ENCODE peak calls at places on chromosome 10, in four cellular contexts. M is neuronal stem cell, R is cardiac muscle cell, N is vagina. Q is an unnamed sample.

GRCh38 chr10:60186315-60187071 is 203.2 kb downstream of the ANK3 start:
- DNase-seq in M (no peak), R (no peak), N (no peak), Q (no peak)

GRCh38 chr10:121459765-121460453 is 138.3 kb downstream of the FGFR2 start:
- DNase-seq in M (no peak), R (no peak), N (no peak), Q (no peak)

GRCh38 chr10:87505366-87506113 is 847 bp downstream of the MINPP1 start:
- DNase-seq in M (peak; percentile 35), R (peak; percentile 72), N (no peak), Q (peak; percentile 82)

GRCh38 chr10:68566955-68567354 is 6.8 kb downstream of the TET1 start:
- DNase-seq in M (no peak), R (no peak), N (no peak), Q (no peak)

GRCh38 chr10:117927334-117927733 is 119.4 kb downstream of the RAB11FIP2 start:
- DNase-seq in M (no peak), R (no peak), N (no peak), Q (no peak)

GRCh38 chr10:96699613-96700012 is 20.7 kb downstream of the PIK3AP1 start:
- DNase-seq in M (no peak), R (no peak), N (no peak), Q (no peak)

GRCh38 chr10:119346063-119346835 is 138.9 kb downstream of the GRK5 start:
- DNase-seq in M (no peak), R (no peak), N (no peak), Q (peak; percentile 54)

GRCh38 chr10:126908225-126908624 is 3.0 kb downstream of the DOCK1 start:
- DNase-seq in M (no peak), R (no peak), N (no peak), Q (no peak)

GRCh38 chr10:6014241-6014761 is 37.0 kb upstream of the IL15RA start:
- DNase-seq in M (no peak), R (peak; percentile 51), N (no peak), Q (no peak)

DNA sequence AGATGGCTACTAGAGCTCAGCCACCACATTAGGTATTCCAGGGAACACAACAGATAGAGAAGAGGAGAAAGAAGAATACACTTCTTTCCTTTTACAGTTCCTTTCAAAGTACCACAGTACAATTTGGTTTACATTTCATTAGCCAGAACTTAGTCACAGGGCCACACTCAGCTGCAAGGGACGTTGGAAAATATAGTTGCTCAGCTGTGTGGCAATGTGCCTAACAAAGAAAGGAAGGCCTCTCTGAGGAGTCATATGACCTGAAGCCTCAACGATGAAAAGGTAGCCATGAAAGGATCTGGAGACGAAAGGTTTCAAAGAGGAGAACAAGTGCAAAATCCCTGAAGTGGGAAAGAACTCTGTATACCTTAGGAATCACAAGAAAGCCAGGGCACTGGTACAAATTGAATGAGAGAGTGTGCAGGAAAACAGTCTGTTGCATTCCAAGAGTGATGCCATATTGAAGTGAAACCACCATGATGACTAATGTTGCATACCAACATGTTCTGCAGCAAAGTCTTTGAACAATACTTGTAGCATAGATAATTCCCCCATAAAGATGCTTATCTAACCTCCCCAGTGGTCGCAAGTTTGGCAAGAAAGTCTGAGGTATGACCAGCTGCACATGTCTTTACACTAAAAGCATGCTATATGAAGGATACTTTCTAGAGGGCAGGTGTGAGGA is 278.9 kb downstream of the HPSE2 start:
- DNase-seq in M (no peak), R (no peak), N (no peak), Q (no peak)
- H3K4me1 ChIP-seq in M (no peaks in the 10 kb centered on the region), R (peaks cover 6% of the 10 kb centered on the region), N (peaks cover 16% of the 10 kb centered on the region), Q (no peaks in the 10 kb centered on the region)

DNA sequence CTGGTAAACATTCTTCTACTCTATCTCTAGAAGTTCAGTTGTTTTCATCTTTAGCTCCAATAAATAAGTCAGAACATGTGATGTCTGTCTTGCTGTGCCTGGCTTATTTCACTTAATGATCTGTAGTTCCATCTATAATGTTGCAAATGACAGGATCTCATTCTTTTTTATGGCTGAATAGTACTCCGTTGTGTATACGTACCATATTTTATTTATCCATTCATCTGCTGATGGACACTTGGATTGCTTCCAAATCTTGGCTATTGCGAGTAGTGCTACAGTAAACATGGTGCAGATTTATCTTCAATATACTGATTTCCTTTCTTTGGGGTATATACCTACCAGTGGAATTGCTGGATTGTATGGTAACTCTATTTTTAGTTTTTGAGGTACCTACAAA is 124.4 kb downstream of the ZNF33B start:
- DNase-seq in M (no peak), R (no peak), N (no peak), Q (no peak)
- H3K9me3 ChIP-seq in M (peaks cover 42% of the 10 kb centered on the region), R (no peaks in the 10 kb centered on the region), N (peaks cover 72% of the 10 kb centered on the region), Q (peaks cover 86% of the 10 kb centered on the region)

DNA sequence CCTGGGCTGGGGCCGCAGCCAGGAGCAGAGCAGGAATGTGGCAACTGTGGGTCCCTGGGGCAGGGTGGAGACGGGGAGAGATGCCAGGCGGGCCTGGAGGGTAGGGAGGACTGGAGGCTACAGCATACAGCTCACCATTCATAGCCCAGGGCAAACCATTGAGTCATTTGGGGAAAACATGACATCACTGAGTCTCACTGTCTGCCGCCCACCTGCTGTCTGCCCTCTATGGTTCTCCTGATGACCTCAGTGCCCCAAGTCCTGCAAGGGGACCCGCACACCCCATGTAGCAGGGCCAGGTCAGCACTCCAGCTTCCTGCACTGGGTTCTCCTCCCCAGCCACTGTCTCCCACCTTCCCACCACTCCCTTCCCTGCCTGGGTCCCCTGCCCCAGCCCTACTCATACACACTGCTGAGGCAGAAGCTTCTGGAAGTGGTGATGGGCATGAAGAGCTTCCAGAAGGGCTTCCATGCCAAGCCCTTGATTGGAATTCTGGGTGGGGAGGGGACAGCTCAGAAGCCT is 10.4 kb downstream of the CHST3 start:
- DNase-seq in M (no peak), R (no peak), N (no peak), Q (no peak)
- H3K4me1 ChIP-seq in M (peaks cover 21% of the 10 kb centered on the region), R (peaks cover 21% of the 10 kb centered on the region), N (peaks cover 100% of the 10 kb centered on the region), Q (peaks cover 25% of the 10 kb centered on the region)

DNA sequence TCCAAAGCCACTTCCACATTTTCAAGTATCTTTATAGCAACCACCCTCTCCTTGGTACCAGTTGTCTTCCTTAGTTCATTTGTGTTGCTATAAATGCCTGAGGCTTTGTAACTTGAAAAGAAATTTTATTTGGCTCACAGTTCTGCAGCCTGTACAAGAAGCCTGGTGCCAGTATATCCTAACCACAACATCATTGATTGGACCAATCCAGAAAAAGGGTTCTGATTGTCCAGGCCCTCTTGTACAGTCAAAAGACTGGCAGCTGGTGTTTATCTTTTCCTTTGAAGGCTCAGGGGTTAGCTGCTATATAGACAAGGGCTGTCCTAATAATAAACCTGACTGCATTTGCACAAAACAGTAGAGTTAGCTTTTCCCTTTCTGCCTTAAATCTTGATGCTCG is 21.0 kb upstream of the ABCC2 start:
- DNase-seq in M (no peak), R (no peak), N (no peak), Q (no peak)
- H3K9me3 ChIP-seq in M (no peaks in the 10 kb centered on the region), R (no peaks in the 10 kb centered on the region), N (no peaks in the 10 kb centered on the region), Q (no peaks in the 10 kb centered on the region)

GRCh38 chr10:602391-603005 is 87.0 kb downstream of the DIP2C start:
- DNase-seq in M (no peak), R (no peak), N (no peak), Q (peak; percentile 36)
- H3K4me1 ChIP-seq in M (peaks cover 34% of the 10 kb centered on the region), R (peaks cover 3% of the 10 kb centered on the region), N (peaks cover 60% of the 10 kb centered on the region), Q (peaks cover 15% of the 10 kb centered on the region)

GRCh38 chr10:108812906-108813305 is 1110.4 kb downstream of the XPNPEP1 start:
- DNase-seq in M (no peak), R (no peak), N (no peak), Q (no peak)
- H3K9me3 ChIP-seq in M (no peaks in the 10 kb centered on the region), R (no peaks in the 10 kb centered on the region), N (no peaks in the 10 kb centered on the region), Q (no peaks in the 10 kb centered on the region)

DNA sequence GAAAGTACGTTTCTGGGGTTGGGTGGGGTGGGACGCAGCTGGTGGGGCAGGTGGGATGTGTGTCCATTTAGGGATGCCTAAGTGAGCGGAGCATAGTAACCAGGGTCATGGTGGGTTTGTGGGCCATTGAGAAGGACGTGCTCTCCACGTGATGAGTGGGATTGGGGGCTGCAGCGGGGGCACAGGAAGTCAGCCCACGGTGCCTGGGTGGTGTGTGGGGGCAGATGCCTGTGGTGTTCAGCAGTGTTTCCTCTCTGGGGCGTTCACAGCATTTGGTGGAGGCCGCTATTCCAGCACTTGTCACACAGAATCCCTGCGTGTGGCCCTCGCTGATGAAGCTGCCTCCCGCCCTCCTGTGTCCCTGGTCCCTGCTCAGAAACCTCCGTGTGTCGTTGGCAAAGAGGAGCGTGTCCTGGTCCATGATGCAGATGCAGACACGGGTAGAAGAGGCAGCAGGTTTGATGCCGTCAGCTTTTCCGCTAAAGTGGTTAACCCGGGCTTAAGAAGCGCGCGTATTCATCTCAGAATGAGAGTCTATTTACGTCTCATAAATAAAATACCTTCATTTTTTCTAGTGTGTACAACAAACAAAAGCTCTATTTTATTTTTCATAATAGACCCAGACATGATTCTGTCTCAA is 274.2 kb downstream of the ADARB2 start:
- DNase-seq in M (no peak), R (no peak), N (no peak), Q (no peak)
- H3K4me1 ChIP-seq in M (no peaks in the 10 kb centered on the region), R (peaks cover 11% of the 10 kb centered on the region), N (peaks cover 5% of the 10 kb centered on the region), Q (no peaks in the 10 kb centered on the region)

DNA sequence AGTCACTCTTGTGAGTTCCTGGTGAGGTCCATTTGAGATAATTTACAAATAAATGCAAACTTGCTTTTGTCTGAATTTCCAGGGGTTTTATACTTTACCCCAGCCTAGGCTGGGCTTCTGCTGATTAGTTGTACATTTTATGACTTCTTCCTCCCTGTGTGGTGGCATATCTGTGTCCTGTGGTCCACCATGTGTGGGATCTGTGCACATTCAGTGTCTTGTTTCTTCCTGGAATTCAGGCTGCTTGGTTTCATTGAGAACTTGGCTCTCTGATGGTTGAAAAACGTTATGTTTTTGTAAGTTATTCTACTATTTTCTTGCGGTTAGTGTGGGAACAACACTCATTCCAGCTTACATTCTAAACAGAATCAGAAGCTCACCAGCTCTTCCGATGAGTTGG is 523.4 kb upstream of the PFKP start:
- DNase-seq in M (no peak), R (no peak), N (no peak), Q (no peak)
- H3K9me3 ChIP-seq in M (no peaks in the 10 kb centered on the region), R (no peaks in the 10 kb centered on the region), N (no peaks in the 10 kb centered on the region), Q (no peaks in the 10 kb centered on the region)

DNA sequence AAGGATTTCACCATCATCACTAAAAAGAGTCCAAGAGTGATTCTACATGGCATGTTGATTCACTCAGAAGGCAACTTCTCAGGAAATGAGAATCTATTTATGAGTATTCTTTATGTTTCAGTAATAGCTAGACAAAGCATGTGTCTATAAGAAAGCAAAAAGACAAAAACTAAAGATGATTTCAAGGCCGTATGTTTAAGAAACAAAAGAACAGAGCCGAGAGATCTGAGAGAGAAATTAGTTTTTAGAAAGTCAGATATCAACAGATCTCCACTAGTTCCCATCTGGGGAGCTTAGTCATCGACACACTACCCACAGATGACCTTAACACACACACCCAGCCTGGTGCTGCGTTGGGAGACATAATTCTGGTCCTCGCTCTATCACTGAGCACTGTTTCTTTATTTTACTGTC is 21.0 kb downstream of the PIP4K2A start:
- DNase-seq in M (no peak), R (no peak), N (no peak), Q (no peak)
- H3K4me1 ChIP-seq in M (peaks cover 8% of the 10 kb centered on the region), R (no peaks in the 10 kb centered on the region), N (peaks cover 32% of the 10 kb centered on the region), Q (peaks cover 22% of the 10 kb centered on the region)

DNA sequence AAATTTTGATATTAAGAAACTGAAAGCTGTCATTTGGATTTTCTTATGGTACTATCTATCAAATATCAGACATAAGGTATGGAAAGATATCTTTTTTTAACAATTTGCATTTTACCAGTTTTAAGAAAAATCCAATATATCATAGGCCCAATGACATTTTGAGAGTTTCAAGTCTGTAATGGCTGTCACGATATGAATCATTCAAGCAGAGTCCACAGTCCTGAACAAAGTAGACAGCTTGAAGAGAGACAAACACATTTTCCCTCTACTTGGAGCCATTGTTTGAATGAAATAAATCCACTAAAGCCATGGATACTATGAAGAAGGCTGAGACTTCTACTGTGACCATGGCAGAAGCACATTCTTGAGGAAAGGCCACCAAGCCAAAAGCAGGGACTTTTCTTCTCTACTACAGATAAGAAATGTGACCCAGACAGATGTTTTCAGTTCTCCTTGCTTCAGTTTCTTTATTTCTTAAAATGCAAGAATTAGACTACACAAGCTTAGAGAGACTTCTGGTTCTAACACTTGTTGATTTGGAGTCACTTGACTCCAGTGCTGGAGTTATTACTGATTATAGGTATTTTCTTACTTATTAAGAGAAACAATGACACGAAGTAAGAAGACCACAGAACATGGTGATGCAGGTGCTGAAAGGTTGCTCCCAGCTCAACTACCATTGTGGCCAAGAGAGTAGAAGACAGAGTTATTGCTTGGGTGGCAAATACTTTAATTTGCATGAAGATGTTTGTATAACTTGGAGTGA is 429.1 kb downstream of the KIF20B start:
- DNase-seq in M (no peak), R (no peak), N (no peak), Q (no peak)
- H3K9me3 ChIP-seq in M (no peaks in the 10 kb centered on the region), R (no peaks in the 10 kb centered on the region), N (peaks cover 4% of the 10 kb centered on the region), Q (peaks cover 5% of the 10 kb centered on the region)